ENCODE peak calls at places on chromosomes 3 and 15, in eight cellular contexts. One of them, this sample, is unnamed.

GRCh38 chr15:48667701-48668100 is 22.2 kb upstream of the FBN1 start:
- DNase-seq in cardiac muscle cell: no peak
- DNase-seq in uterus: no peak
- DNase-seq in NCI-H1436: no peak
- DNase-seq in PC-9: no peak
- DNase-seq in lung: no peak
- DNase-seq in SJCRH30: no peak
- DNase-seq in H54: no peak
- DNase-seq in this sample: no peak

GRCh38 chr3:96478496-96478895 is 335.9 kb upstream of the EPHA6 start:
- DNase-seq in cardiac muscle cell: no peak
- DNase-seq in uterus: no peak
- DNase-seq in NCI-H1436: no peak
- DNase-seq in PC-9: no peak
- DNase-seq in lung: no peak
- DNase-seq in SJCRH30: no peak
- DNase-seq in H54: no peak
- DNase-seq in this sample: no peak

GRCh38 chr3:4980229-4981159 is 1.3 kb downstream of the BHLHE40 start:
- DNase-seq in cardiac muscle cell: peak
- DNase-seq in uterus: peak
- DNase-seq in NCI-H1436: peak
- DNase-seq in PC-9: peak
- DNase-seq in lung: peak
- DNase-seq in SJCRH30: peak
- DNase-seq in H54: no peak
- DNase-seq in this sample: peak

GRCh38 chr15:67091073-67091965 is 25.9 kb downstream of the SMAD3 start:
- DNase-seq in cardiac muscle cell: peak
- DNase-seq in uterus: peak
- DNase-seq in NCI-H1436: no peak
- DNase-seq in PC-9: peak
- DNase-seq in lung: peak
- DNase-seq in SJCRH30: peak
- DNase-seq in H54: peak
- DNase-seq in this sample: peak

GRCh38 chr3:40304352-40304751 is 5.2 kb upstream of the EIF1B start:
- DNase-seq in cardiac muscle cell: no peak
- DNase-seq in uterus: no peak
- DNase-seq in NCI-H1436: no peak
- DNase-seq in PC-9: no peak
- DNase-seq in lung: no peak
- DNase-seq in SJCRH30: peak
- DNase-seq in H54: no peak
- DNase-seq in this sample: no peak

GRCh38 chr15:72037321-72037720 is 80.6 kb downstream of the MYO9A start:
- DNase-seq in cardiac muscle cell: no peak
- DNase-seq in uterus: no peak
- DNase-seq in NCI-H1436: no peak
- DNase-seq in PC-9: no peak
- DNase-seq in lung: no peak
- DNase-seq in SJCRH30: no peak
- DNase-seq in H54: no peak
- DNase-seq in this sample: no peak

GRCh38 chr15:32694222-32694983 is 23.4 kb upstream of the GREM1 start:
- DNase-seq in cardiac muscle cell: no peak
- DNase-seq in uterus: no peak
- DNase-seq in NCI-H1436: no peak
- DNase-seq in PC-9: no peak
- DNase-seq in lung: no peak
- DNase-seq in SJCRH30: no peak
- DNase-seq in H54: no peak
- DNase-seq in this sample: no peak

GRCh38 chr3:194808709-194809108 is 123.0 kb downstream of the FAM43A start:
- DNase-seq in cardiac muscle cell: no peak
- DNase-seq in uterus: no peak
- DNase-seq in NCI-H1436: no peak
- DNase-seq in PC-9: peak
- DNase-seq in lung: no peak
- DNase-seq in SJCRH30: no peak
- DNase-seq in H54: peak
- DNase-seq in this sample: peak

GRCh38 chr15:45333550-45333949 is 44.8 kb downstream of the GATM start:
- DNase-seq in cardiac muscle cell: peak
- DNase-seq in uterus: peak
- DNase-seq in NCI-H1436: no peak
- DNase-seq in PC-9: no peak
- DNase-seq in lung: no peak
- DNase-seq in SJCRH30: peak
- DNase-seq in H54: peak
- DNase-seq in this sample: no peak

GRCh38 chr3:183217548-183218321 is 35.3 kb upstream of the B3GNT5 start:
- DNase-seq in cardiac muscle cell: no peak
- DNase-seq in uterus: no peak
- DNase-seq in NCI-H1436: no peak
- DNase-seq in PC-9: no peak
- DNase-seq in lung: no peak
- DNase-seq in SJCRH30: no peak
- DNase-seq in H54: no peak
- DNase-seq in this sample: no peak

GRCh38 chr3:29313074-29313473 is 32.2 kb downstream of the RBMS3 start:
- DNase-seq in cardiac muscle cell: no peak
- DNase-seq in uterus: no peak
- DNase-seq in NCI-H1436: no peak
- DNase-seq in PC-9: no peak
- DNase-seq in lung: no peak
- DNase-seq in SJCRH30: no peak
- DNase-seq in H54: no peak
- DNase-seq in this sample: no peak

GRCh38 chr3:51338632-51339031 is 46.5 kb upstream of the MANF start:
- DNase-seq in cardiac muscle cell: no peak
- DNase-seq in uterus: no peak
- DNase-seq in NCI-H1436: no peak
- DNase-seq in PC-9: peak
- DNase-seq in lung: no peak
- DNase-seq in SJCRH30: no peak
- DNase-seq in H54: no peak
- DNase-seq in this sample: no peak

GRCh38 chr3:125280966-125281365 is 68.4 kb upstream of the SLC12A8 start:
- DNase-seq in cardiac muscle cell: no peak
- DNase-seq in uterus: no peak
- DNase-seq in NCI-H1436: peak
- DNase-seq in PC-9: no peak
- DNase-seq in lung: no peak
- DNase-seq in SJCRH30: peak
- DNase-seq in H54: no peak
- DNase-seq in this sample: no peak

GRCh38 chr3:149197669-149198068 is 24.0 kb downstream of the CP start:
- DNase-seq in cardiac muscle cell: peak
- DNase-seq in uterus: no peak
- DNase-seq in NCI-H1436: no peak
- DNase-seq in PC-9: no peak
- DNase-seq in lung: no peak
- DNase-seq in SJCRH30: no peak
- DNase-seq in H54: no peak
- DNase-seq in this sample: no peak

GRCh38 chr3:141100112-141100511 is 49.0 kb downstream of the SPSB4 start:
- DNase-seq in cardiac muscle cell: no peak
- DNase-seq in uterus: no peak
- DNase-seq in NCI-H1436: no peak
- DNase-seq in PC-9: no peak
- DNase-seq in lung: no peak
- DNase-seq in SJCRH30: no peak
- DNase-seq in H54: no peak
- DNase-seq in this sample: no peak

GRCh38 chr3:196326936-196327335 is 8.9 kb upstream of the DYNLT2B start:
- DNase-seq in cardiac muscle cell: no peak
- DNase-seq in uterus: no peak
- DNase-seq in NCI-H1436: no peak
- DNase-seq in PC-9: no peak
- DNase-seq in lung: no peak
- DNase-seq in SJCRH30: no peak
- DNase-seq in H54: no peak
- DNase-seq in this sample: no peak

GRCh38 chr15:91782221-91782620 is 71.3 kb upstream of the SLCO3A1 start:
- DNase-seq in cardiac muscle cell: no peak
- DNase-seq in uterus: no peak
- DNase-seq in NCI-H1436: no peak
- DNase-seq in PC-9: no peak
- DNase-seq in lung: peak
- DNase-seq in SJCRH30: no peak
- DNase-seq in H54: no peak
- DNase-seq in this sample: no peak

GRCh38 chr3:39250116-39250747 is 29.6 kb downstream of the CX3CR1 start:
- DNase-seq in cardiac muscle cell: no peak
- DNase-seq in uterus: no peak
- DNase-seq in NCI-H1436: no peak
- DNase-seq in PC-9: no peak
- DNase-seq in lung: no peak
- DNase-seq in SJCRH30: no peak
- DNase-seq in H54: no peak
- DNase-seq in this sample: no peak

GRCh38 chr15:60223161-60223560 is 174.6 kb downstream of the ANXA2 start:
- DNase-seq in cardiac muscle cell: no peak
- DNase-seq in uterus: no peak
- DNase-seq in NCI-H1436: no peak
- DNase-seq in PC-9: no peak
- DNase-seq in lung: no peak
- DNase-seq in SJCRH30: no peak
- DNase-seq in H54: no peak
- DNase-seq in this sample: no peak

GRCh38 chr3:11080492-11080891 is 73.8 kb upstream of the HRH1 start:
- DNase-seq in cardiac muscle cell: no peak
- DNase-seq in uterus: no peak
- DNase-seq in NCI-H1436: no peak
- DNase-seq in PC-9: peak
- DNase-seq in lung: no peak
- DNase-seq in SJCRH30: no peak
- DNase-seq in H54: no peak
- DNase-seq in this sample: no peak